ENCODE peak calls at places on chromosomes 1 and 21, in seven cellular contexts. G is aorta; C is nucleus accumbens; V is CD4-positive, alpha-beta T cell; P is mucosa of gallbladder; J is NCI-H1105 treated with DMSO at 0.1 percent for 48 hours; K is RKO. M is an unnamed sample.

GRCh38 chr1:1399187-1399869 is at the start of gene CCNL2:
- DNase-seq in V (peak; percentile 98), P (peak; percentile 99), J (peak; percentile 95), C (peak; percentile 98), K (peak; percentile 97), G (peak; percentile 100), M (peak; percentile 100)

GRCh38 chr21:32702702-32703101 is 25.1 kb downstream of the SYNJ1 start:
- DNase-seq in C (no peak), J (no peak), P (no peak), G (no peak), K (peak; percentile 23), V (no peak), M (no peak)

GRCh38 chr1:244349103-244349531 is 102.6 kb downstream of the ADSS2 start:
- DNase-seq in K (peak; percentile 28), V (no peak), J (no peak), P (no peak), G (no peak), C (no peak), M (no peak)

GRCh38 chr1:109158433-109158832 is 44.5 kb downstream of the ELAPOR1 start:
- DNase-seq in P (no peak), G (no peak), K (no peak), C (peak; percentile 45), J (no peak), V (no peak), M (peak; percentile 6)

GRCh38 chr1:3049164-3049563 is 19.8 kb upstream of the PRDM16 start:
- DNase-seq in P (no peak), G (no peak), V (no peak), K (no peak), J (no peak), C (no peak), M (peak; percentile 58)

GRCh38 chr1:67830928-67831596 is 2.2 kb downstream of the GNG12 start:
- DNase-seq in V (no peak), K (peak; percentile 41), P (no peak), G (no peak), J (no peak), C (no peak), M (no peak)

GRCh38 chr1:207302618-207303408 is 18.7 kb upstream of the CD55 start:
- DNase-seq in K (no peak), G (no peak), P (no peak), V (no peak), J (no peak), C (no peak), M (no peak)

GRCh38 chr21:29295066-29295650 is 3.6 kb upstream of the BACH1 start:
- DNase-seq in K (no peak), G (no peak), V (peak; percentile 27), J (no peak), C (no peak), P (no peak), M (no peak)

GRCh38 chr1:67135354-67135753 is 584 bp upstream of the C1orf141 start:
- DNase-seq in J (no peak), G (no peak), V (no peak), P (no peak), K (no peak), C (no peak), M (no peak)